ENCODE peak calls at places on chromosomes 6 and 20, in ten cellular contexts. G, I, B, L, N, F, J, E, P and Z are unnamed samples.

GRCh38 chr20:47585087-47585747 is 83.5 kb downstream of the NCOA3 start:
- DNase-seq in P (no peak), J (no peak), F (no peak), B (no peak), I (no peak), L (no peak), G (no peak), E (no peak), N (no peak), Z (no peak)

GRCh38 chr20:59661141-59661540 is 56.8 kb downstream of the PHACTR3 start:
- DNase-seq in F (no peak), E (no peak), P (no peak), I (no peak), B (no peak), G (no peak), L (no peak), J (no peak), N (no peak), Z (no peak)

GRCh38 chr20:25083773-25084615 is 2.1 kb upstream of the VSX1 start:
- DNase-seq in P (no peak), G (no peak), F (peak), J (no peak), L (no peak), I (no peak), N (no peak), E (no peak), B (no peak), Z (no peak)

GRCh38 chr20:43744121-43744520 is 17.3 kb upstream of the GTSF1L start:
- DNase-seq in E (no peak), P (no peak), J (no peak), I (no peak), L (no peak), G (no peak), B (no peak), N (no peak), F (peak), Z (no peak)

GRCh38 chr6:142236686-142237085 is 65.1 kb upstream of the ADGRG6 start:
- DNase-seq in J (no peak), L (no peak), I (no peak), P (no peak), F (no peak), G (peak), N (no peak), E (no peak), B (no peak), Z (no peak)

GRCh38 chr6:33860706-33861474 is 57.1 kb upstream of the MLN start:
- DNase-seq in N (peak), B (no peak), L (no peak), G (peak), P (no peak), F (no peak), I (no peak), J (no peak), E (no peak), Z (peak)

GRCh38 chr6:1162367-1163275 is 149.3 kb upstream of the FOXQ1 start:
- DNase-seq in E (no peak), B (no peak), P (no peak), G (no peak), N (no peak), F (peak), L (no peak), I (no peak), J (no peak), Z (no peak)

GRCh38 chr6:164195605-164196004 is 781.1 kb downstream of the QKI start:
- DNase-seq in P (no peak), B (no peak), F (no peak), N (no peak), L (no peak), G (no peak), I (no peak), J (no peak), E (no peak), Z (no peak)

GRCh38 chr6:131061041-131061770 is 1.8 kb downstream of the EPB41L2 start:
- DNase-seq in F (peak), I (no peak), E (no peak), P (no peak), G (no peak), N (peak), J (no peak), L (no peak), B (peak), Z (no peak)

GRCh38 chr6:34142599-34142998 is 3.3 kb downstream of the GRM4 start:
- DNase-seq in I (no peak), G (no peak), J (no peak), P (no peak), F (peak), L (no peak), B (no peak), E (no peak), N (no peak), Z (no peak)

GRCh38 chr20:16846011-16846410 is 97.9 kb downstream of the OTOR start:
- DNase-seq in L (no peak), N (no peak), B (no peak), E (no peak), P (no peak), I (no peak), G (peak), F (no peak), J (no peak), Z (no peak)

GRCh38 chr20:64130876-64131275 is 23.5 kb upstream of the NPBWR2 start:
- DNase-seq in L (no peak), F (no peak), G (no peak), P (no peak), E (no peak), N (no peak), B (no peak), I (no peak), J (no peak), Z (no peak)

GRCh38 chr6:93407186-93407585 is 12.2 kb downstream of the EPHA7 start:
- DNase-seq in B (peak), G (no peak), E (no peak), J (peak), L (no peak), F (no peak), I (no peak), P (no peak), N (no peak), Z (no peak)

GRCh38 chr6:157455731-157456523 is 74.9 kb downstream of the ZDHHC14 start:
- DNase-seq in P (no peak), F (no peak), I (no peak), L (no peak), J (no peak), B (no peak), G (no peak), E (no peak), N (no peak), Z (no peak)